ENCODE peak calls at places on chromosomes 16 and 17, in ten cellular contexts. One of them, this sample, is unnamed.

GRCh38 chr16:57231821-57232350 is 13.2 kb upstream of the ARL2BP start:
- DNase-seq in stimulated activated CD8-positive, alpha-beta memory T cell treated with anti-CD3 and anti-CD28 coated beads, Interleukin-7, amount 100 ng/mL, for 1 hour: no peak
- DNase-seq in ELR: no peak
- DNase-seq in hepatic stellate cell: no peak
- DNase-seq in ovary: no peak
- DNase-seq in activated T-cell treated with anti-CD3 and anti-CD28 coated beads for 48 hours: no peak
- DNase-seq in NCI-H1417: no peak
- DNase-seq in C1 segment of cervical spinal cord: no peak
- DNase-seq in activated CD8-positive, alpha-beta T cell treated with anti-CD3 and anti-CD28 coated beads, Interleukin-2, amount 10 ng/mL, durations not matched to agents 7 days and 5 days: no peak
- DNase-seq in cardiac muscle cell: peak
- DNase-seq in this sample: no peak

GRCh38 chr17:69166957-69167356 is 25.3 kb upstream of the ABCA6 start:
- DNase-seq in stimulated activated CD8-positive, alpha-beta memory T cell treated with anti-CD3 and anti-CD28 coated beads, Interleukin-7, amount 100 ng/mL, for 1 hour: no peak
- DNase-seq in ELR: no peak
- DNase-seq in hepatic stellate cell: no peak
- DNase-seq in ovary: no peak
- DNase-seq in activated T-cell treated with anti-CD3 and anti-CD28 coated beads for 48 hours: no peak
- DNase-seq in NCI-H1417: no peak
- DNase-seq in C1 segment of cervical spinal cord: no peak
- DNase-seq in activated CD8-positive, alpha-beta T cell treated with anti-CD3 and anti-CD28 coated beads, Interleukin-2, amount 10 ng/mL, durations not matched to agents 7 days and 5 days: no peak
- DNase-seq in cardiac muscle cell: no peak
- DNase-seq in this sample: no peak

GRCh38 chr17:50361561-50362480 is 11.2 kb downstream of the MRPL27 start:
- DNase-seq in stimulated activated CD8-positive, alpha-beta memory T cell treated with anti-CD3 and anti-CD28 coated beads, Interleukin-7, amount 100 ng/mL, for 1 hour: no peak
- DNase-seq in ELR: peak
- DNase-seq in hepatic stellate cell: peak
- DNase-seq in ovary: peak
- DNase-seq in activated T-cell treated with anti-CD3 and anti-CD28 coated beads for 48 hours: peak
- DNase-seq in NCI-H1417: peak
- DNase-seq in C1 segment of cervical spinal cord: no peak
- DNase-seq in activated CD8-positive, alpha-beta T cell treated with anti-CD3 and anti-CD28 coated beads, Interleukin-2, amount 10 ng/mL, durations not matched to agents 7 days and 5 days: peak
- DNase-seq in cardiac muscle cell: peak
- DNase-seq in this sample: peak

GRCh38 chr17:30376621-30377452 is 1.9 kb upstream of the CPD start:
- DNase-seq in stimulated activated CD8-positive, alpha-beta memory T cell treated with anti-CD3 and anti-CD28 coated beads, Interleukin-7, amount 100 ng/mL, for 1 hour: no peak
- DNase-seq in ELR: peak
- DNase-seq in hepatic stellate cell: peak
- DNase-seq in ovary: peak
- DNase-seq in activated T-cell treated with anti-CD3 and anti-CD28 coated beads for 48 hours: peak
- DNase-seq in NCI-H1417: peak
- DNase-seq in C1 segment of cervical spinal cord: no peak
- DNase-seq in activated CD8-positive, alpha-beta T cell treated with anti-CD3 and anti-CD28 coated beads, Interleukin-2, amount 10 ng/mL, durations not matched to agents 7 days and 5 days: no peak
- DNase-seq in cardiac muscle cell: peak
- DNase-seq in this sample: no peak

GRCh38 chr16:85307552-85308364 is 195.5 kb upstream of the CIBAR2 start:
- DNase-seq in stimulated activated CD8-positive, alpha-beta memory T cell treated with anti-CD3 and anti-CD28 coated beads, Interleukin-7, amount 100 ng/mL, for 1 hour: no peak
- DNase-seq in ELR: no peak
- DNase-seq in hepatic stellate cell: no peak
- DNase-seq in ovary: no peak
- DNase-seq in activated T-cell treated with anti-CD3 and anti-CD28 coated beads for 48 hours: no peak
- DNase-seq in NCI-H1417: no peak
- DNase-seq in C1 segment of cervical spinal cord: no peak
- DNase-seq in activated CD8-positive, alpha-beta T cell treated with anti-CD3 and anti-CD28 coated beads, Interleukin-2, amount 10 ng/mL, durations not matched to agents 7 days and 5 days: no peak
- DNase-seq in cardiac muscle cell: no peak
- DNase-seq in this sample: no peak

GRCh38 chr16:31064882-31065461 is 9.1 kb downstream of the ZNF668 start:
- DNase-seq in stimulated activated CD8-positive, alpha-beta memory T cell treated with anti-CD3 and anti-CD28 coated beads, Interleukin-7, amount 100 ng/mL, for 1 hour: no peak
- DNase-seq in ELR: peak
- DNase-seq in hepatic stellate cell: peak
- DNase-seq in ovary: no peak
- DNase-seq in activated T-cell treated with anti-CD3 and anti-CD28 coated beads for 48 hours: no peak
- DNase-seq in NCI-H1417: no peak
- DNase-seq in C1 segment of cervical spinal cord: no peak
- DNase-seq in activated CD8-positive, alpha-beta T cell treated with anti-CD3 and anti-CD28 coated beads, Interleukin-2, amount 10 ng/mL, durations not matched to agents 7 days and 5 days: no peak
- DNase-seq in cardiac muscle cell: peak
- DNase-seq in this sample: no peak

GRCh38 chr17:51152766-51153209 is 571 bp upstream of the NME1 start:
- DNase-seq in stimulated activated CD8-positive, alpha-beta memory T cell treated with anti-CD3 and anti-CD28 coated beads, Interleukin-7, amount 100 ng/mL, for 1 hour: no peak
- DNase-seq in ELR: peak
- DNase-seq in hepatic stellate cell: peak
- DNase-seq in ovary: no peak
- DNase-seq in activated T-cell treated with anti-CD3 and anti-CD28 coated beads for 48 hours: no peak
- DNase-seq in NCI-H1417: no peak
- DNase-seq in C1 segment of cervical spinal cord: no peak
- DNase-seq in activated CD8-positive, alpha-beta T cell treated with anti-CD3 and anti-CD28 coated beads, Interleukin-2, amount 10 ng/mL, durations not matched to agents 7 days and 5 days: no peak
- DNase-seq in cardiac muscle cell: peak
- DNase-seq in this sample: no peak

GRCh38 chr16:66695474-66695934 is 1.0 kb downstream of the CMTM4 start:
- DNase-seq in stimulated activated CD8-positive, alpha-beta memory T cell treated with anti-CD3 and anti-CD28 coated beads, Interleukin-7, amount 100 ng/mL, for 1 hour: no peak
- DNase-seq in ELR: no peak
- DNase-seq in hepatic stellate cell: no peak
- DNase-seq in ovary: no peak
- DNase-seq in activated T-cell treated with anti-CD3 and anti-CD28 coated beads for 48 hours: no peak
- DNase-seq in NCI-H1417: no peak
- DNase-seq in C1 segment of cervical spinal cord: no peak
- DNase-seq in activated CD8-positive, alpha-beta T cell treated with anti-CD3 and anti-CD28 coated beads, Interleukin-2, amount 10 ng/mL, durations not matched to agents 7 days and 5 days: no peak
- DNase-seq in cardiac muscle cell: no peak
- DNase-seq in this sample: no peak

GRCh38 chr17:66829386-66829864 is 5.5 kb upstream of the CACNG5 start:
- DNase-seq in stimulated activated CD8-positive, alpha-beta memory T cell treated with anti-CD3 and anti-CD28 coated beads, Interleukin-7, amount 100 ng/mL, for 1 hour: no peak
- DNase-seq in ELR: peak
- DNase-seq in hepatic stellate cell: peak
- DNase-seq in ovary: no peak
- DNase-seq in activated T-cell treated with anti-CD3 and anti-CD28 coated beads for 48 hours: no peak
- DNase-seq in NCI-H1417: no peak
- DNase-seq in C1 segment of cervical spinal cord: no peak
- DNase-seq in activated CD8-positive, alpha-beta T cell treated with anti-CD3 and anti-CD28 coated beads, Interleukin-2, amount 10 ng/mL, durations not matched to agents 7 days and 5 days: peak
- DNase-seq in cardiac muscle cell: peak
- DNase-seq in this sample: peak

GRCh38 chr16:20938426-20938825 is 37.9 kb downstream of the LYRM1 start:
- DNase-seq in stimulated activated CD8-positive, alpha-beta memory T cell treated with anti-CD3 and anti-CD28 coated beads, Interleukin-7, amount 100 ng/mL, for 1 hour: no peak
- DNase-seq in ELR: peak
- DNase-seq in hepatic stellate cell: peak
- DNase-seq in ovary: no peak
- DNase-seq in activated T-cell treated with anti-CD3 and anti-CD28 coated beads for 48 hours: no peak
- DNase-seq in NCI-H1417: no peak
- DNase-seq in C1 segment of cervical spinal cord: no peak
- DNase-seq in activated CD8-positive, alpha-beta T cell treated with anti-CD3 and anti-CD28 coated beads, Interleukin-2, amount 10 ng/mL, durations not matched to agents 7 days and 5 days: no peak
- DNase-seq in cardiac muscle cell: peak
- DNase-seq in this sample: no peak

GRCh38 chr16:69691980-69692911 is 34.1 kb downstream of the NQO1 start:
- DNase-seq in stimulated activated CD8-positive, alpha-beta memory T cell treated with anti-CD3 and anti-CD28 coated beads, Interleukin-7, amount 100 ng/mL, for 1 hour: no peak
- DNase-seq in ELR: peak
- DNase-seq in hepatic stellate cell: peak
- DNase-seq in ovary: no peak
- DNase-seq in activated T-cell treated with anti-CD3 and anti-CD28 coated beads for 48 hours: no peak
- DNase-seq in NCI-H1417: no peak
- DNase-seq in C1 segment of cervical spinal cord: no peak
- DNase-seq in activated CD8-positive, alpha-beta T cell treated with anti-CD3 and anti-CD28 coated beads, Interleukin-2, amount 10 ng/mL, durations not matched to agents 7 days and 5 days: no peak
- DNase-seq in cardiac muscle cell: peak
- DNase-seq in this sample: no peak

GRCh38 chr17:46853896-46854444 is 2.6 kb downstream of the WNT9B start:
- DNase-seq in stimulated activated CD8-positive, alpha-beta memory T cell treated with anti-CD3 and anti-CD28 coated beads, Interleukin-7, amount 100 ng/mL, for 1 hour: no peak
- DNase-seq in ELR: peak
- DNase-seq in hepatic stellate cell: no peak
- DNase-seq in ovary: no peak
- DNase-seq in activated T-cell treated with anti-CD3 and anti-CD28 coated beads for 48 hours: no peak
- DNase-seq in NCI-H1417: no peak
- DNase-seq in C1 segment of cervical spinal cord: no peak
- DNase-seq in activated CD8-positive, alpha-beta T cell treated with anti-CD3 and anti-CD28 coated beads, Interleukin-2, amount 10 ng/mL, durations not matched to agents 7 days and 5 days: no peak
- DNase-seq in cardiac muscle cell: peak
- DNase-seq in this sample: no peak

GRCh38 chr17:8057691-8058114 is 18.8 kb downstream of the ALOX15B start:
- DNase-seq in stimulated activated CD8-positive, alpha-beta memory T cell treated with anti-CD3 and anti-CD28 coated beads, Interleukin-7, amount 100 ng/mL, for 1 hour: no peak
- DNase-seq in ELR: peak
- DNase-seq in hepatic stellate cell: peak
- DNase-seq in ovary: peak
- DNase-seq in activated T-cell treated with anti-CD3 and anti-CD28 coated beads for 48 hours: no peak
- DNase-seq in NCI-H1417: peak
- DNase-seq in C1 segment of cervical spinal cord: no peak
- DNase-seq in activated CD8-positive, alpha-beta T cell treated with anti-CD3 and anti-CD28 coated beads, Interleukin-2, amount 10 ng/mL, durations not matched to agents 7 days and 5 days: peak
- DNase-seq in cardiac muscle cell: peak
- DNase-seq in this sample: peak

GRCh38 chr16:85479972-85480726 is 133.0 kb upstream of the GSE1 start:
- DNase-seq in stimulated activated CD8-positive, alpha-beta memory T cell treated with anti-CD3 and anti-CD28 coated beads, Interleukin-7, amount 100 ng/mL, for 1 hour: no peak
- DNase-seq in ELR: no peak
- DNase-seq in hepatic stellate cell: no peak
- DNase-seq in ovary: no peak
- DNase-seq in activated T-cell treated with anti-CD3 and anti-CD28 coated beads for 48 hours: no peak
- DNase-seq in NCI-H1417: peak
- DNase-seq in C1 segment of cervical spinal cord: no peak
- DNase-seq in activated CD8-positive, alpha-beta T cell treated with anti-CD3 and anti-CD28 coated beads, Interleukin-2, amount 10 ng/mL, durations not matched to agents 7 days and 5 days: peak
- DNase-seq in cardiac muscle cell: no peak
- DNase-seq in this sample: peak

GRCh38 chr17:7138800-7139381 is 24.3 kb upstream of the ASGR2 start:
- DNase-seq in stimulated activated CD8-positive, alpha-beta memory T cell treated with anti-CD3 and anti-CD28 coated beads, Interleukin-7, amount 100 ng/mL, for 1 hour: no peak
- DNase-seq in ELR: peak
- DNase-seq in hepatic stellate cell: no peak
- DNase-seq in ovary: no peak
- DNase-seq in activated T-cell treated with anti-CD3 and anti-CD28 coated beads for 48 hours: no peak
- DNase-seq in NCI-H1417: no peak
- DNase-seq in C1 segment of cervical spinal cord: no peak
- DNase-seq in activated CD8-positive, alpha-beta T cell treated with anti-CD3 and anti-CD28 coated beads, Interleukin-2, amount 10 ng/mL, durations not matched to agents 7 days and 5 days: no peak
- DNase-seq in cardiac muscle cell: no peak
- DNase-seq in this sample: no peak

GRCh38 chr17:32693135-32693897 is 183.6 kb downstream of the MYO1D start:
- DNase-seq in stimulated activated CD8-positive, alpha-beta memory T cell treated with anti-CD3 and anti-CD28 coated beads, Interleukin-7, amount 100 ng/mL, for 1 hour: no peak
- DNase-seq in ELR: no peak
- DNase-seq in hepatic stellate cell: no peak
- DNase-seq in ovary: no peak
- DNase-seq in activated T-cell treated with anti-CD3 and anti-CD28 coated beads for 48 hours: no peak
- DNase-seq in NCI-H1417: peak
- DNase-seq in C1 segment of cervical spinal cord: no peak
- DNase-seq in activated CD8-positive, alpha-beta T cell treated with anti-CD3 and anti-CD28 coated beads, Interleukin-2, amount 10 ng/mL, durations not matched to agents 7 days and 5 days: no peak
- DNase-seq in cardiac muscle cell: no peak
- DNase-seq in this sample: no peak

GRCh38 chr16:9042533-9042932 is 48.9 kb upstream of the HAPSTR1 start:
- DNase-seq in stimulated activated CD8-positive, alpha-beta memory T cell treated with anti-CD3 and anti-CD28 coated beads, Interleukin-7, amount 100 ng/mL, for 1 hour: no peak
- DNase-seq in ELR: peak
- DNase-seq in hepatic stellate cell: no peak
- DNase-seq in ovary: no peak
- DNase-seq in activated T-cell treated with anti-CD3 and anti-CD28 coated beads for 48 hours: no peak
- DNase-seq in NCI-H1417: no peak
- DNase-seq in C1 segment of cervical spinal cord: no peak
- DNase-seq in activated CD8-positive, alpha-beta T cell treated with anti-CD3 and anti-CD28 coated beads, Interleukin-2, amount 10 ng/mL, durations not matched to agents 7 days and 5 days: no peak
- DNase-seq in cardiac muscle cell: no peak
- DNase-seq in this sample: no peak

GRCh38 chr17:13346081-13346533 is 255.6 kb downstream of the HS3ST3A1 start:
- DNase-seq in stimulated activated CD8-positive, alpha-beta memory T cell treated with anti-CD3 and anti-CD28 coated beads, Interleukin-7, amount 100 ng/mL, for 1 hour: no peak
- DNase-seq in ELR: peak
- DNase-seq in hepatic stellate cell: peak
- DNase-seq in ovary: no peak
- DNase-seq in activated T-cell treated with anti-CD3 and anti-CD28 coated beads for 48 hours: no peak
- DNase-seq in NCI-H1417: no peak
- DNase-seq in C1 segment of cervical spinal cord: no peak
- DNase-seq in activated CD8-positive, alpha-beta T cell treated with anti-CD3 and anti-CD28 coated beads, Interleukin-2, amount 10 ng/mL, durations not matched to agents 7 days and 5 days: no peak
- DNase-seq in cardiac muscle cell: peak
- DNase-seq in this sample: no peak

GRCh38 chr16:83137894-83138293 is 511.1 kb downstream of the CDH13 start:
- DNase-seq in stimulated activated CD8-positive, alpha-beta memory T cell treated with anti-CD3 and anti-CD28 coated beads, Interleukin-7, amount 100 ng/mL, for 1 hour: no peak
- DNase-seq in ELR: no peak
- DNase-seq in hepatic stellate cell: no peak
- DNase-seq in ovary: no peak
- DNase-seq in activated T-cell treated with anti-CD3 and anti-CD28 coated beads for 48 hours: no peak
- DNase-seq in NCI-H1417: no peak
- DNase-seq in C1 segment of cervical spinal cord: no peak
- DNase-seq in activated CD8-positive, alpha-beta T cell treated with anti-CD3 and anti-CD28 coated beads, Interleukin-2, amount 10 ng/mL, durations not matched to agents 7 days and 5 days: no peak
- DNase-seq in cardiac muscle cell: no peak
- DNase-seq in this sample: no peak

GRCh38 chr16:50154369-50154947 is 1.4 kb downstream of the TENT4B start:
- DNase-seq in stimulated activated CD8-positive, alpha-beta memory T cell treated with anti-CD3 and anti-CD28 coated beads, Interleukin-7, amount 100 ng/mL, for 1 hour: no peak
- DNase-seq in ELR: peak
- DNase-seq in hepatic stellate cell: no peak
- DNase-seq in ovary: peak
- DNase-seq in activated T-cell treated with anti-CD3 and anti-CD28 coated beads for 48 hours: no peak
- DNase-seq in NCI-H1417: peak
- DNase-seq in C1 segment of cervical spinal cord: no peak
- DNase-seq in activated CD8-positive, alpha-beta T cell treated with anti-CD3 and anti-CD28 coated beads, Interleukin-2, amount 10 ng/mL, durations not matched to agents 7 days and 5 days: no peak
- DNase-seq in cardiac muscle cell: peak
- DNase-seq in this sample: no peak

GRCh38 chr16:8812162-8812843 is 14.7 kb downstream of the PMM2 start:
- DNase-seq in stimulated activated CD8-positive, alpha-beta memory T cell treated with anti-CD3 and anti-CD28 coated beads, Interleukin-7, amount 100 ng/mL, for 1 hour: no peak
- DNase-seq in ELR: no peak
- DNase-seq in hepatic stellate cell: no peak
- DNase-seq in ovary: no peak
- DNase-seq in activated T-cell treated with anti-CD3 and anti-CD28 coated beads for 48 hours: no peak
- DNase-seq in NCI-H1417: no peak
- DNase-seq in C1 segment of cervical spinal cord: no peak
- DNase-seq in activated CD8-positive, alpha-beta T cell treated with anti-CD3 and anti-CD28 coated beads, Interleukin-2, amount 10 ng/mL, durations not matched to agents 7 days and 5 days: no peak
- DNase-seq in cardiac muscle cell: no peak
- DNase-seq in this sample: no peak

GRCh38 chr16:8808613-8809353 is 11.1 kb downstream of the PMM2 start:
- DNase-seq in stimulated activated CD8-positive, alpha-beta memory T cell treated with anti-CD3 and anti-CD28 coated beads, Interleukin-7, amount 100 ng/mL, for 1 hour: no peak
- DNase-seq in ELR: no peak
- DNase-seq in hepatic stellate cell: no peak
- DNase-seq in ovary: no peak
- DNase-seq in activated T-cell treated with anti-CD3 and anti-CD28 coated beads for 48 hours: no peak
- DNase-seq in NCI-H1417: no peak
- DNase-seq in C1 segment of cervical spinal cord: no peak
- DNase-seq in activated CD8-positive, alpha-beta T cell treated with anti-CD3 and anti-CD28 coated beads, Interleukin-2, amount 10 ng/mL, durations not matched to agents 7 days and 5 days: no peak
- DNase-seq in cardiac muscle cell: no peak
- DNase-seq in this sample: no peak

GRCh38 chr17:79711715-79712305 is 18.9 kb upstream of the ENPP7 start:
- DNase-seq in stimulated activated CD8-positive, alpha-beta memory T cell treated with anti-CD3 and anti-CD28 coated beads, Interleukin-7, amount 100 ng/mL, for 1 hour: no peak
- DNase-seq in ELR: no peak
- DNase-seq in hepatic stellate cell: no peak
- DNase-seq in ovary: no peak
- DNase-seq in activated T-cell treated with anti-CD3 and anti-CD28 coated beads for 48 hours: no peak
- DNase-seq in NCI-H1417: no peak
- DNase-seq in C1 segment of cervical spinal cord: no peak
- DNase-seq in activated CD8-positive, alpha-beta T cell treated with anti-CD3 and anti-CD28 coated beads, Interleukin-2, amount 10 ng/mL, durations not matched to agents 7 days and 5 days: no peak
- DNase-seq in cardiac muscle cell: no peak
- DNase-seq in this sample: no peak

GRCh38 chr17:40846515-40847155 is 20.4 kb downstream of the KRT12 start:
- DNase-seq in stimulated activated CD8-positive, alpha-beta memory T cell treated with anti-CD3 and anti-CD28 coated beads, Interleukin-7, amount 100 ng/mL, for 1 hour: no peak
- DNase-seq in ELR: no peak
- DNase-seq in hepatic stellate cell: no peak
- DNase-seq in ovary: no peak
- DNase-seq in activated T-cell treated with anti-CD3 and anti-CD28 coated beads for 48 hours: no peak
- DNase-seq in NCI-H1417: no peak
- DNase-seq in C1 segment of cervical spinal cord: no peak
- DNase-seq in activated CD8-positive, alpha-beta T cell treated with anti-CD3 and anti-CD28 coated beads, Interleukin-2, amount 10 ng/mL, durations not matched to agents 7 days and 5 days: no peak
- DNase-seq in cardiac muscle cell: no peak
- DNase-seq in this sample: no peak

GRCh38 chr17:4696432-4696796 is 7.5 kb downstream of the PELP1 start:
- DNase-seq in stimulated activated CD8-positive, alpha-beta memory T cell treated with anti-CD3 and anti-CD28 coated beads, Interleukin-7, amount 100 ng/mL, for 1 hour: no peak
- DNase-seq in ELR: no peak
- DNase-seq in hepatic stellate cell: no peak
- DNase-seq in ovary: no peak
- DNase-seq in activated T-cell treated with anti-CD3 and anti-CD28 coated beads for 48 hours: no peak
- DNase-seq in NCI-H1417: no peak
- DNase-seq in C1 segment of cervical spinal cord: no peak
- DNase-seq in activated CD8-positive, alpha-beta T cell treated with anti-CD3 and anti-CD28 coated beads, Interleukin-2, amount 10 ng/mL, durations not matched to agents 7 days and 5 days: no peak
- DNase-seq in cardiac muscle cell: no peak
- DNase-seq in this sample: no peak

GRCh38 chr17:17741346-17742023 is 60.2 kb downstream of the RAI1 start:
- DNase-seq in stimulated activated CD8-positive, alpha-beta memory T cell treated with anti-CD3 and anti-CD28 coated beads, Interleukin-7, amount 100 ng/mL, for 1 hour: no peak
- DNase-seq in ELR: no peak
- DNase-seq in hepatic stellate cell: no peak
- DNase-seq in ovary: peak
- DNase-seq in activated T-cell treated with anti-CD3 and anti-CD28 coated beads for 48 hours: no peak
- DNase-seq in NCI-H1417: no peak
- DNase-seq in C1 segment of cervical spinal cord: no peak
- DNase-seq in activated CD8-positive, alpha-beta T cell treated with anti-CD3 and anti-CD28 coated beads, Interleukin-2, amount 10 ng/mL, durations not matched to agents 7 days and 5 days: no peak
- DNase-seq in cardiac muscle cell: no peak
- DNase-seq in this sample: no peak

GRCh38 chr17:30278032-30278431 is 13.7 kb downstream of the BLMH start:
- DNase-seq in stimulated activated CD8-positive, alpha-beta memory T cell treated with anti-CD3 and anti-CD28 coated beads, Interleukin-7, amount 100 ng/mL, for 1 hour: no peak
- DNase-seq in ELR: peak
- DNase-seq in hepatic stellate cell: no peak
- DNase-seq in ovary: no peak
- DNase-seq in activated T-cell treated with anti-CD3 and anti-CD28 coated beads for 48 hours: no peak
- DNase-seq in NCI-H1417: peak
- DNase-seq in C1 segment of cervical spinal cord: no peak
- DNase-seq in activated CD8-positive, alpha-beta T cell treated with anti-CD3 and anti-CD28 coated beads, Interleukin-2, amount 10 ng/mL, durations not matched to agents 7 days and 5 days: no peak
- DNase-seq in cardiac muscle cell: peak
- DNase-seq in this sample: peak

GRCh38 chr17:50262001-50262794 is 12.1 kb upstream of the TMEM92 start:
- DNase-seq in stimulated activated CD8-positive, alpha-beta memory T cell treated with anti-CD3 and anti-CD28 coated beads, Interleukin-7, amount 100 ng/mL, for 1 hour: no peak
- DNase-seq in ELR: no peak
- DNase-seq in hepatic stellate cell: peak
- DNase-seq in ovary: no peak
- DNase-seq in activated T-cell treated with anti-CD3 and anti-CD28 coated beads for 48 hours: no peak
- DNase-seq in NCI-H1417: no peak
- DNase-seq in C1 segment of cervical spinal cord: no peak
- DNase-seq in activated CD8-positive, alpha-beta T cell treated with anti-CD3 and anti-CD28 coated beads, Interleukin-2, amount 10 ng/mL, durations not matched to agents 7 days and 5 days: no peak
- DNase-seq in cardiac muscle cell: no peak
- DNase-seq in this sample: no peak